ENCODE peak calls at places on chromosomes 3 and 15, in seven cellular contexts. Y, L, G, M, D, H and Z are unnamed samples.

GRCh38 chr15:100740105-100740504 is 137.7 kb downstream of the ASB7 start:
- DNase-seq in L (no peak), Y (no peak), D (no peak), H (no peak), M (no peak), G (no peak), Z (no peak)

GRCh38 chr3:63976166-63976861 is 47.0 kb downstream of the PSMD6 start:
- DNase-seq in M (no peak), D (no peak), G (no peak), L (no peak), H (no peak), Y (peak), Z (no peak)

GRCh38 chr3:13595485-13595884 is 46.6 kb downstream of the FBLN2 start:
- DNase-seq in M (no peak), D (no peak), Y (no peak), G (no peak), L (no peak), H (no peak), Z (no peak)

GRCh38 chr3:171615742-171616141 is 155.5 kb upstream of the TNIK start:
- DNase-seq in L (no peak), M (no peak), H (no peak), Y (no peak), G (no peak), D (no peak), Z (no peak)

GRCh38 chr15:75348563-75349350 is 1.9 kb downstream of the NEIL1 start:
- DNase-seq in G (no peak), Y (no peak), H (no peak), D (no peak), L (no peak), M (peak), Z (no peak)

GRCh38 chr3:38985981-38986380 is 65.8 kb downstream of the SCN11A start:
- DNase-seq in G (no peak), Y (no peak), D (no peak), L (no peak), H (no peak), M (no peak), Z (no peak)

GRCh38 chr3:32886911-32887310 is 64.5 kb upstream of the CCR4 start:
- DNase-seq in M (no peak), H (no peak), G (no peak), D (no peak), Y (no peak), L (no peak), Z (no peak)

GRCh38 chr3:45664558-45664957 is 24.6 kb upstream of the SACM1L start:
- DNase-seq in L (no peak), Y (no peak), M (no peak), H (peak), D (peak), G (no peak), Z (no peak)

GRCh38 chr3:156750191-156750873 is 75.8 kb upstream of the LEKR1 start:
- DNase-seq in H (no peak), G (no peak), D (no peak), Y (no peak), L (no peak), M (no peak), Z (no peak)

GRCh38 chr3:39139442-39139841 is 13.9 kb downstream of the CSRNP1 start:
- DNase-seq in L (no peak), M (no peak), H (no peak), G (no peak), Y (no peak), D (no peak), Z (no peak)

GRCh38 chr15:45338417-45338816 is 39.9 kb downstream of the GATM start:
- DNase-seq in G (no peak), M (no peak), H (no peak), Y (no peak), L (no peak), D (no peak), Z (no peak)

GRCh38 chr3:172107403-172107802 is 68.0 kb downstream of the FNDC3B start:
- DNase-seq in Y (no peak), L (no peak), H (no peak), M (no peak), D (peak), G (no peak), Z (no peak)

GRCh38 chr3:95210878-95211277 is 1148.0 kb downstream of the NSUN3 start:
- DNase-seq in L (no peak), Y (no peak), D (no peak), M (no peak), G (no peak), H (no peak), Z (no peak)
- H3K27ac ChIP-seq in L (no peak), Y (no peak), D (no peak), M (no peak), G (no peak), H (no peak), Z (no peak)

GRCh38 chr3:126751611-126752302 is 47.7 kb downstream of the CHCHD6 start:
- DNase-seq in M (no peak), H (no peak), Y (no peak), L (no peak), D (no peak), G (no peak), Z (peak)
- H3K27ac ChIP-seq in M (no peak), H (no peak), Y (no peak), L (no peak), D (no peak), G (no peak), Z (no peak)

GRCh38 chr3:176919836-176920760 is 277.2 kb downstream of the TBL1XR1 start:
- DNase-seq in L (no peak), D (no peak), G (no peak), M (no peak), Y (peak), H (no peak), Z (no peak)
- H3K27ac ChIP-seq in L (no peak), D (no peak), G (no peak), M (no peak), Y (peak), H (no peak), Z (no peak)

GRCh38 chr15:51620647-51621046 is 1.9 kb downstream of the DMXL2 start:
- DNase-seq in Y (no peak), H (peak), L (no peak), G (no peak), M (no peak), D (no peak), Z (no peak)
- H3K27ac ChIP-seq in Y (no peak), H (no peak), L (no peak), G (peak), M (no peak), D (no peak), Z (no peak)

GRCh38 chr15:41967506-41968206 is 4.7 kb downstream of the EHD4 start:
- DNase-seq in M (no peak), Y (no peak), G (no peak), D (peak), H (peak), L (peak), Z (no peak)
- H3K27ac ChIP-seq in M (peak), Y (no peak), G (no peak), D (peak), H (peak), L (peak), Z (peak)

DNA sequence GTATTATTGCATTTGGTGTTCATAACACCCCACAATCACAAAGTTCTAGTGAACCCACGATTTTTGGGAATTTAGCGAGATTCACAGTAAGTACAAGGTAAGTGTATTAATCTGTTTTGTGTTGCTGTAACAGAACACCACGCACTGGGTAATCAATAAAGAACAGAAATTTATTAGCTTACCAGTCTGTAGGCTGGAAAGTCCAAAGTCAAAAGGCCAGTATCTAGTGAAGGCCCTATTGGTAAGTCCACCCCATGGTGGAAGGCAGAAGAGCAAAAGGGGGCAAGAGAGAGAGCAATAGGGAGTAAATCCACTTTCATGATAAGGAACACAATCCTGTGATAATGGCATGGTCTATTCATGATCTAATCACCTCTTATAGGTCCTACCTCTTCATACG is 190.3 kb upstream of the KCNMB2 start:
- DNase-seq in Y (no peak), G (no peak), D (no peak), H (no peak), M (no peak), L (no peak), Z (no peak)
- H3K27ac ChIP-seq in Y (no peak), G (no peak), D (no peak), H (no peak), M (no peak), L (no peak), Z (no peak)

GRCh38 chr15:66505818-66506217 is 692 bp downstream of the ZWILCH start:
- DNase-seq in Y (no peak), G (no peak), H (peak), M (no peak), D (no peak), L (no peak), Z (no peak)
- H3K27ac ChIP-seq in Y (no peak), G (peak), H (peak), M (peak), D (peak), L (no peak), Z (no peak)